ENCODE peak calls at places on chromosomes 5 and 9, in four cellular contexts. S, H, V and M are unnamed samples. For H3K4me1, the result is how much of the 10 kb centered on the place peaks cover.

GRCh38 chr5:26833596-26833995 is 204.8 kb downstream of the CDH9 start:
- DNase-seq in S (no peak), H (no peak), V (no peak), M (no peak)

GRCh38 chr5:159353661-159354252 is 23.5 kb upstream of the IL12B start:
- DNase-seq in S (no peak), H (no peak), V (no peak), M (no peak)

GRCh38 chr5:54309751-54310432 is 481 bp downstream of the ARL15 start:
- DNase-seq in S (peak), H (no peak), V (peak), M (peak)

GRCh38 chr5:14685757-14686156 is 21.2 kb downstream of the OTULIN start:
- DNase-seq in S (no peak), H (peak), V (peak), M (peak)

GRCh38 chr5:36066540-36067210 is at the start of gene UGT3A2:
- DNase-seq in S (no peak), H (peak), V (no peak), M (no peak)

GRCh38 chr9:71767421-71768321 is 642 bp downstream of the CEMIP2 start:
- DNase-seq in S (peak), H (no peak), V (no peak), M (no peak)

GRCh38 chr9:136239963-136240330 is 5.7 kb downstream of the QSOX2 start:
- DNase-seq in S (no peak), H (no peak), V (no peak), M (no peak)

GRCh38 chr9:14899815-14900193 is 10.4 kb downstream of the FREM1 start:
- DNase-seq in S (no peak), H (no peak), V (no peak), M (no peak)

GRCh38 chr5:132313378-132313777 is 19.2 kb downstream of the SLC22A4 start:
- DNase-seq in S (no peak), H (no peak), V (no peak), M (no peak)

GRCh38 chr5:68839019-68839552 is 254.7 kb upstream of the SLC30A5 start:
- DNase-seq in S (no peak), H (no peak), V (no peak), M (peak)

GRCh38 chr9:35826071-35826701 is 2.3 kb downstream of the FAM221B start:
- DNase-seq in S (no peak), H (peak), V (peak), M (peak)

GRCh38 chr9:5518061-5518936 is 8.0 kb downstream of the PDCD1LG2 start:
- DNase-seq in S (no peak), H (no peak), V (no peak), M (no peak)

GRCh38 chr9:3001311-3001710 is 157.4 kb upstream of the PUM3 start:
- DNase-seq in S (no peak), H (no peak), V (no peak), M (no peak)

GRCh38 chr9:123933401-123933800 is 3.5 kb upstream of the DENND1A start:
- DNase-seq in S (no peak), H (no peak), V (peak), M (no peak)

GRCh38 chr5:89117131-89117644 is 234.2 kb upstream of the MEF2C start:
- DNase-seq in S (no peak), H (no peak), V (no peak), M (no peak)

GRCh38 chr5:142023836-142024235 is 11.0 kb upstream of the GNPDA1 start:
- DNase-seq in S (no peak), H (no peak), V (no peak), M (no peak)

GRCh38 chr5:145520335-145520734 is 314.8 kb downstream of the PRELID2 start:
- DNase-seq in S (no peak), H (no peak), V (no peak), M (no peak)

GRCh38 chr9:13728121-13728520 is 448.6 kb upstream of the MPDZ start:
- DNase-seq in S (no peak), H (no peak), V (no peak), M (no peak)

GRCh38 chr5:128498844-128499455 is 39.1 kb downstream of the FBN2 start:
- DNase-seq in S (no peak), H (peak), V (peak), M (no peak)

GRCh38 chr5:173920866-173921265 is 32.7 kb downstream of the CPEB4 start:
- DNase-seq in S (no peak), H (no peak), V (no peak), M (no peak)

GRCh38 chr5:133396724-133397123 is 215.6 kb downstream of the FSTL4 start:
- DNase-seq in S (no peak), H (no peak), V (no peak), M (no peak)

GRCh38 chr5:175896641-175897040 is 25.3 kb downstream of the CPLX2 start:
- DNase-seq in S (no peak), H (no peak), V (no peak), M (no peak)

GRCh38 chr5:159735749-159736660 is 180.3 kb upstream of the ADRA1B start:
- DNase-seq in S (no peak), H (no peak), V (no peak), M (no peak)

DNA sequence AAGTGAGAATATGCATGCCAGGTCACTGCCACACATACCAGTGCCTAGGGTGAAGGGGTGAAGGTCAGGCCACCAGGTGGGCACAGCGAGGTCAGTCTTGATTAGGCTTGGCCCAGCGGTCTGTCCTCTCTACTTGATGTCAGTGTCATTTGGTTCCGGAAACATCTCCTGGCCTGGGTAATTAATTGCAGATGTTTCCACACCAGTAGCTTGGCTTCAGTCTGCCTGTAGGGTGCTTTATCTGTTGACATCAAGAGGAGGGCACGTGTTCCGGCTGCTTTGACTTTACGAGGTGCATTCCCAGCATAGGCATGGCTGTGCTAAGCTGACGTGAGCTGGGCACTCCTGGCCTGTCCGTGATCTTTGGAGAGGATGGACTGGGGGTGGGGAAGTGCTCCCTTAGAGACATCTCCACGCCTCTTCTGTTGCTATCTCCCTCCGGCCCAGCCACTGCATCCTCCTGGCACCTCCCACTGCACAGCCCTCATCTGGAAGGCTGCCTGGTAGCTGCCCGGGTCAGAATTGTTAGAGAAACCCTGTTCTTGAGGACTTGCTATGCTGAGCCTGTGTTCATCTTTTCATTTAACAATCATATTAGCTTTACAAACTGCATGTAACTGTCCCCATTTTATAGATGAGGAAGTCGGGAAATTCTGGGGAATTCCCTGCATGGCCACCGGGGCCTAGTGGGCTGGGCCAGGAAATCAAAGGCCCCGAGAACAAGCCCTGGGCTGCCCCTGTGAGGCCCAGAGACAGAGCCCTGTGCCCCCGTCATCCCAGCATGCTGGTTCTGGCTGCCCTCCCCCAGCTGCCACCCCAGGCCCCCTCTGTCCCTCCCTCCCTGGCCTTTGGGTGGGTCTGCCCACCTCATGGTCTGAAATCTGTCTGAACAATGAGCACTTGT is 29.1 kb downstream of the JADE2 start:
- DNase-seq in S (peak), H (peak), V (peak), M (peak)
- H3K4me1 ChIP-seq in S (under half), H (half or more), V (half or more), M (under half)

GRCh38 chr5:150559701-150560100 is 51.8 kb downstream of the NDST1 start:
- DNase-seq in S (no peak), H (no peak), V (peak), M (no peak)

GRCh38 chr5:150561571-150562295 is 53.8 kb downstream of the NDST1 start:
- DNase-seq in S (no peak), H (no peak), V (no peak), M (no peak)

GRCh38 chr5:150559088-150559487 is 51.2 kb downstream of the NDST1 start:
- DNase-seq in S (no peak), H (no peak), V (no peak), M (no peak)

GRCh38 chr5:150561192-150561512 is 53.2 kb downstream of the NDST1 start:
- DNase-seq in S (no peak), H (no peak), V (no peak), M (no peak)

GRCh38 chr5:150560401-150561191 is 52.7 kb downstream of the NDST1 start:
- DNase-seq in S (peak), H (peak), V (peak), M (peak)
- TF ChIP-seq EP300 in S (no peak), H (no peak), V (no peak), M (no peak)

GRCh38 chr9:93059960-93060591 is 1.6 kb downstream of the SUSD3 start:
- DNase-seq in S (peak), H (no peak), V (no peak), M (no peak)

GRCh38 chr9:93060746-93061259 is 2.3 kb downstream of the SUSD3 start:
- DNase-seq in S (peak), H (no peak), V (no peak), M (no peak)

GRCh38 chr9:93061791-93062299 is 3.3 kb downstream of the SUSD3 start:
- DNase-seq in S (peak), H (no peak), V (no peak), M (no peak)

GRCh38 chr9:93062364-93062763 is 3.9 kb downstream of the SUSD3 start:
- DNase-seq in S (no peak), H (no peak), V (no peak), M (no peak)

GRCh38 chr9:93061260-93061751 is 2.8 kb downstream of the SUSD3 start:
- DNase-seq in S (peak), H (no peak), V (no peak), M (no peak)
- H3K4me1 ChIP-seq in S (under half), H (under half), V (under half), M (under half)

DNA sequence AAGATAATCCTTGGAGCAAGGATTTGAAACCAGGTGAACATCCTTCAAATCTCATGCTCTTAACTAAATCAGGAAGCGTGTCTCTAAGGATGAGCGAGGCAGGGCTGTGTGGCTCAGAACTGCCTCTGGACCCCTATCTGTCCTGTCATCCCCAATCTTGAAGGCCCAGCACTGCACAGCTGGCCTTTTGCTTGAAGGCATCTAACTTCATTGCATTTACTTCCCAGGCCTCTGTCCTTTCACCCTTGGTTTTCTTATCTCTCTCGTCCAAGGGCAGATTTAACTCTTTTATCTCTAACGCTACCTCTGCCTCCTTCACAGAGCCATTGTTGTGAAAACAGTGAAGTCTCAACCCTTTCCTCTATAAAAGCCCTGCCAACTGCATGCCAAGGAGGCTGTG is 83.8 kb downstream of the UGCG start:
- DNase-seq in S (no peak), H (peak), V (no peak), M (no peak)
- TF ChIP-seq EP300 in S (no peak), H (no peak), V (no peak), M (no peak)

DNA sequence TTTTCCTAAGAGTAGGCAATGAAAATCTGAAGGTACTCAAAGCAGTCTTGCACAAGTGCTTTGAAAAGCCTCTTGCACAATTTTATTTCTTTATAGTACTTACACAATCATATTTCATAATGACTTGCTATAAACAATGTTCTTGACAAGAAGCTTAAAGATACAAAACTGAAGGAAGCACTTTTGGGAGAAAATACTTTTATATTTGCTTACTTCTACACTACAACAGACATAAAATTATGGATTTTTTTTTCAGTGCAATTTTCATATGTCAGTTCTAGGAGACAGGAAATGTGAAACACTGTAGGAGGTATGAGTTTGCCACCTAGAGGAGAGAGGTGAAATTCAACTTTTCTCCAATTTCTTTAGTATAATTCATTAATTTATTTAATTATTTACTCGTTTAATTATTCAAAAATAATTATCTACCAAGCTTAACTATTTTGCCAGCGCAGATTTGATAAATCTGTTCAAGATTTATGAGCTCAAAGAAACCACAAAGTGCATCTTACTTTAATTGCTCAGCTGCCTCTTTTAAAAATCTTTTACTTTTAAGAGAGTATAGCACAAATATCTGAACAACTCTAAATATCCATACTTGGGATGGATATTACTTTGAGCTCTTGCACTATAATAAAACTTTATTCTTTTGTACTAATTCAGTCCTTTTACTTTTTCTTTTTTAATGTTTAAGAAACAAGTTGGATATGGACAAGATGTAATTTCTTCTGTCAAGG is 29.0 kb upstream of the CDKN2B start:
- DNase-seq in S (no peak), H (peak), V (no peak), M (no peak)
- H3K4me1 ChIP-seq in S (under half), H (under half), V (under half), M (under half)